ENCODE peak calls at places on chromosomes 3 and 15, in six cellular contexts. One of them, this sample, is unnamed.

GRCh38 chr3:184196536-184196935 is 10.5 kb downstream of the ABCF3 start:
- DNase-seq in AG09309: no peak
- DNase-seq in uterus: no peak
- DNase-seq in lower lobe of right lung: no peak
- DNase-seq in psoas muscle: no peak
- DNase-seq in A549: no peak
- DNase-seq in this sample: no peak

GRCh38 chr3:186821429-186822367 is 15.4 kb upstream of the RFC4 start:
- DNase-seq in AG09309: peak
- DNase-seq in uterus: no peak
- DNase-seq in lower lobe of right lung: no peak
- DNase-seq in psoas muscle: no peak
- DNase-seq in A549: peak
- DNase-seq in this sample: peak

GRCh38 chr3:188749010-188749617 is 422.7 kb upstream of the TPRG1 start:
- DNase-seq in AG09309: no peak
- DNase-seq in uterus: no peak
- DNase-seq in lower lobe of right lung: no peak
- DNase-seq in psoas muscle: no peak
- DNase-seq in A549: peak
- DNase-seq in this sample: no peak

GRCh38 chr15:42693496-42693895 is 43.4 kb downstream of the CDAN1 start:
- DNase-seq in AG09309: no peak
- DNase-seq in uterus: no peak
- DNase-seq in lower lobe of right lung: no peak
- DNase-seq in psoas muscle: no peak
- DNase-seq in A549: no peak
- DNase-seq in this sample: no peak

GRCh38 chr3:30548605-30549004 is 57.8 kb upstream of the TGFBR2 start:
- DNase-seq in AG09309: no peak
- DNase-seq in uterus: no peak
- DNase-seq in lower lobe of right lung: no peak
- DNase-seq in psoas muscle: no peak
- DNase-seq in A549: peak
- DNase-seq in this sample: no peak

GRCh38 chr3:176814252-176814651 is 383.0 kb downstream of the TBL1XR1 start:
- DNase-seq in AG09309: no peak
- DNase-seq in uterus: no peak
- DNase-seq in lower lobe of right lung: peak
- DNase-seq in psoas muscle: peak
- DNase-seq in A549: peak
- DNase-seq in this sample: peak

GRCh38 chr3:6532101-6532500 is 328.8 kb upstream of the GRM7 start:
- DNase-seq in AG09309: no peak
- DNase-seq in uterus: no peak
- DNase-seq in lower lobe of right lung: no peak
- DNase-seq in psoas muscle: no peak
- DNase-seq in A549: no peak
- DNase-seq in this sample: no peak

GRCh38 chr15:101013769-101014223 is 94.6 kb downstream of the LRRK1 start:
- DNase-seq in AG09309: no peak
- DNase-seq in uterus: peak
- DNase-seq in lower lobe of right lung: no peak
- DNase-seq in psoas muscle: no peak
- DNase-seq in A549: no peak
- DNase-seq in this sample: no peak

GRCh38 chr3:16824085-16824696 is 60.6 kb upstream of the PLCL2 start:
- DNase-seq in AG09309: no peak
- DNase-seq in uterus: no peak
- DNase-seq in lower lobe of right lung: no peak
- DNase-seq in psoas muscle: no peak
- DNase-seq in A549: no peak
- DNase-seq in this sample: no peak

GRCh38 chr3:193836511-193836910 is 243.5 kb downstream of the OPA1 start:
- DNase-seq in AG09309: no peak
- DNase-seq in uterus: no peak
- DNase-seq in lower lobe of right lung: no peak
- DNase-seq in psoas muscle: no peak
- DNase-seq in A549: no peak
- DNase-seq in this sample: no peak

GRCh38 chr3:137008976-137009375 is 51.2 kb downstream of the IL20RB start:
- DNase-seq in AG09309: no peak
- DNase-seq in uterus: no peak
- DNase-seq in lower lobe of right lung: no peak
- DNase-seq in psoas muscle: no peak
- DNase-seq in A549: no peak
- DNase-seq in this sample: no peak

GRCh38 chr3:119176778-119177177 is 3.4 kb downstream of the UPK1B start:
- DNase-seq in AG09309: no peak
- DNase-seq in uterus: no peak
- DNase-seq in lower lobe of right lung: no peak
- DNase-seq in psoas muscle: no peak
- DNase-seq in A549: no peak
- DNase-seq in this sample: no peak

GRCh38 chr15:85282504-85283115 is 97.8 kb upstream of the AKAP13 start:
- DNase-seq in AG09309: no peak
- DNase-seq in uterus: no peak
- DNase-seq in lower lobe of right lung: no peak
- DNase-seq in psoas muscle: peak
- DNase-seq in A549: no peak
- DNase-seq in this sample: peak

GRCh38 chr15:32659340-32659831 is 17.9 kb downstream of the SCG5 start:
- DNase-seq in AG09309: peak
- DNase-seq in uterus: no peak
- DNase-seq in lower lobe of right lung: no peak
- DNase-seq in psoas muscle: peak
- DNase-seq in A549: peak
- DNase-seq in this sample: peak

GRCh38 chr3:127420825-127421224 is 133.0 kb upstream of the PRR20G start:
- DNase-seq in AG09309: no peak
- DNase-seq in uterus: no peak
- DNase-seq in lower lobe of right lung: no peak
- DNase-seq in psoas muscle: no peak
- DNase-seq in A549: no peak
- DNase-seq in this sample: no peak

GRCh38 chr15:42490246-42490742 is 647 bp downstream of the ZNF106 start:
- DNase-seq in AG09309: no peak
- DNase-seq in uterus: no peak
- DNase-seq in lower lobe of right lung: no peak
- DNase-seq in psoas muscle: no peak
- DNase-seq in A549: no peak
- DNase-seq in this sample: no peak

GRCh38 chr15:74783072-74783807 is 1.4 kb downstream of the CSK start:
- DNase-seq in AG09309: no peak
- DNase-seq in uterus: no peak
- DNase-seq in lower lobe of right lung: no peak
- DNase-seq in psoas muscle: peak
- DNase-seq in A549: no peak
- DNase-seq in this sample: no peak

GRCh38 chr15:34810455-34811146 is 15.3 kb upstream of the ACTC1 start:
- DNase-seq in AG09309: peak
- DNase-seq in uterus: no peak
- DNase-seq in lower lobe of right lung: no peak
- DNase-seq in psoas muscle: no peak
- DNase-seq in A549: peak
- DNase-seq in this sample: peak

GRCh38 chr3:186107148-186108105 is 1.5 kb downstream of the ETV5 start:
- DNase-seq in AG09309: no peak
- DNase-seq in uterus: peak
- DNase-seq in lower lobe of right lung: peak
- DNase-seq in psoas muscle: peak
- DNase-seq in A549: peak
- DNase-seq in this sample: peak

GRCh38 chr3:66196633-66197032 is 24.2 kb upstream of the SLC25A26 start:
- DNase-seq in AG09309: no peak
- DNase-seq in uterus: no peak
- DNase-seq in lower lobe of right lung: no peak
- DNase-seq in psoas muscle: no peak
- DNase-seq in A549: no peak
- DNase-seq in this sample: no peak

GRCh38 chr3:72274511-72275295 is 489.8 kb upstream of the PROK2 start:
- DNase-seq in AG09309: peak
- DNase-seq in uterus: peak
- DNase-seq in lower lobe of right lung: peak
- DNase-seq in psoas muscle: no peak
- DNase-seq in A549: peak
- DNase-seq in this sample: peak

GRCh38 chr3:58824285-58824684 is 157.7 kb upstream of the FAM3D start:
- DNase-seq in AG09309: peak
- DNase-seq in uterus: no peak
- DNase-seq in lower lobe of right lung: no peak
- DNase-seq in psoas muscle: no peak
- DNase-seq in A549: peak
- DNase-seq in this sample: peak

GRCh38 chr3:48950051-48950450 is 31.4 kb downstream of the ARIH2 start:
- DNase-seq in AG09309: no peak
- DNase-seq in uterus: no peak
- DNase-seq in lower lobe of right lung: no peak
- DNase-seq in psoas muscle: no peak
- DNase-seq in A549: no peak
- DNase-seq in this sample: no peak

GRCh38 chr3:99843590-99844260 is 26.1 kb downstream of the CMSS1 start:
- DNase-seq in AG09309: no peak
- DNase-seq in uterus: no peak
- DNase-seq in lower lobe of right lung: no peak
- DNase-seq in psoas muscle: no peak
- DNase-seq in A549: no peak
- DNase-seq in this sample: no peak

GRCh38 chr3:134326760-134327593 is 47.3 kb downstream of the AMOTL2 start:
- DNase-seq in AG09309: peak
- DNase-seq in uterus: peak
- DNase-seq in lower lobe of right lung: no peak
- DNase-seq in psoas muscle: peak
- DNase-seq in A549: peak
- DNase-seq in this sample: peak
- H3K4me3 ChIP-seq in AG09309: no peak
- H3K4me3 ChIP-seq in uterus: no peak
- H3K4me3 ChIP-seq in lower lobe of right lung: no peak
- H3K4me3 ChIP-seq in psoas muscle: no peak
- H3K4me3 ChIP-seq in A549: peak
- H3K4me3 ChIP-seq in this sample: no peak

DNA sequence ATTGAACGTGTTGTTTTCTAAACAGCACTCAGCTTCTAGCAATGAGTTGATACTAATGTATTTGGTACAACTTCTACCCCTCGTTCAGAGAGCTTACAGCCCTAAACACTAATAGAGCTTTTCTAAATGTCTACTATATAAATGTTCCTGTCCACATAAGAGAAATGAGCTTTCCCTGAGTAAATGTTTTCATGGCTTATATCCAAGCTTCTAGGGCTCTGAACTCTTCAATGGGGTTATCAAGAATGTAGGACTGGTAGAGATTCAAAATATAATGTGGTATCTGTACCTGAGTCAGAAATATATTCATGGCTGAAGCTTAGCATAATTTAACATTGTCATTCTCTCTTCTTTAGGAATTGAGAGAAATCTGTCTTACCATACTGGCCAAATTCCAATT is 73.4 kb downstream of the SERPINI1 start:
- DNase-seq in AG09309: no peak
- DNase-seq in uterus: no peak
- DNase-seq in lower lobe of right lung: no peak
- DNase-seq in psoas muscle: no peak
- DNase-seq in A549: no peak
- DNase-seq in this sample: no peak
- H3K4me3 ChIP-seq in AG09309: no peak
- H3K4me3 ChIP-seq in uterus: no peak
- H3K4me3 ChIP-seq in lower lobe of right lung: no peak
- H3K4me3 ChIP-seq in psoas muscle: no peak
- H3K4me3 ChIP-seq in A549: no peak
- H3K4me3 ChIP-seq in this sample: no peak

GRCh38 chr3:138434276-138434874 is at the start of gene ESYT3:
- DNase-seq in AG09309: no peak
- DNase-seq in uterus: peak
- DNase-seq in lower lobe of right lung: peak
- DNase-seq in psoas muscle: peak
- DNase-seq in A549: peak
- DNase-seq in this sample: no peak

GRCh38 chr3:138437281-138437680 is 2.9 kb downstream of the ESYT3 start:
- DNase-seq in AG09309: no peak
- DNase-seq in uterus: no peak
- DNase-seq in lower lobe of right lung: no peak
- DNase-seq in psoas muscle: no peak
- DNase-seq in A549: no peak
- DNase-seq in this sample: no peak

GRCh38 chr3:138433892-138434275 is 532 bp upstream of the ESYT3 start:
- DNase-seq in AG09309: no peak
- DNase-seq in uterus: no peak
- DNase-seq in lower lobe of right lung: no peak
- DNase-seq in psoas muscle: no peak
- DNase-seq in A549: no peak
- DNase-seq in this sample: no peak

GRCh38 chr3:138435840-138436239 is 1.4 kb downstream of the ESYT3 start:
- DNase-seq in AG09309: no peak
- DNase-seq in uterus: no peak
- DNase-seq in lower lobe of right lung: no peak
- DNase-seq in psoas muscle: no peak
- DNase-seq in A549: no peak
- DNase-seq in this sample: no peak

DNA sequence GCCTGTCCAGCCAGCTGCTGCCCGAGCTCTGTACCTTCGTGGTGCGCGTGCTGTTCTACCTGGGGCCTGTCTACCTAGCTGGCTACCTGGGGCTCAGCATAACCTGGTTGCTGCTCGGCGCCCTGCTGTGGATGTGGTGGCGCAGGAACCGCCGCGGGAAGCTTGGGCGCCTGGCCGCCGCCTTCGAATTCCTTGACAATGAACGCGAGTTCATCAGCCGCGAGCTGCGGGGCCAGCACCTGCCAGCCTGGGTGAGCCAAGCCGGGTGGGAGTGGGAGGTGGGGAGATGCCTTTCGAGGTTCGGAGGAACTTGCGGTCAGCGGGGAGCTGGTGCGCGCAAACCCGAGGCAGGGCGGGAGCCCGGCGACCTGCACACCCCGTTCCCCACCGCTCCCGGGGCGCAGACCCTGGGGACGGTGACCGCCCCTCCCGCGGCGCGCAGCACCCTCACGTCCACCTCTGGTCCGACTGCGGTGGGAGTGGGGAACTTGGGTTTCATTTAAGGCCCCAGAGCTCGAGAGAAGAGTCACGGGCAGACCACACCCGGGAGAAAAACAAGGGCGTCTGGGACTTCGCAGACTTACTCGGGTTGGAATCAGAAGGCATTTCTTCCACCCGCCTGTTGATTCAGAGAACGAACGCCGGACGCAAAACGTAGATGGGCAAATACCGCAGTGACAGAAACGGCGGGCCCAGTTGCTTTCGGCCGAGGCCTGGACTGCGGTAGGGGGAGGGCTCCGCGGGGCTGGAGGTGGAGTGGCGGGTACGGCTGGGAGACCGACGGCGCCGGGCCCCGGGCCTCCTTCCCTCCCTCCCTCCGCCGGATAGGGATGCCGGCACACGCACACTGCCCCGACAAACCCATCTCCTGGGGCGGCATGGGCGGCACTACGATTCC is 708 bp downstream of the ESYT3 start:
- DNase-seq in AG09309: no peak
- DNase-seq in uterus: no peak
- DNase-seq in lower lobe of right lung: no peak
- DNase-seq in psoas muscle: no peak
- DNase-seq in A549: peak
- DNase-seq in this sample: no peak
- H3K4me3 ChIP-seq in AG09309: peak
- H3K4me3 ChIP-seq in uterus: peak
- H3K4me3 ChIP-seq in lower lobe of right lung: peak
- H3K4me3 ChIP-seq in psoas muscle: peak
- H3K4me3 ChIP-seq in A549: peak
- H3K4me3 ChIP-seq in this sample: peak

GRCh38 chr3:77041156-77041696 is 1.3 kb downstream of the ROBO2 start:
- DNase-seq in AG09309: no peak
- DNase-seq in uterus: no peak
- DNase-seq in lower lobe of right lung: no peak
- DNase-seq in psoas muscle: peak
- DNase-seq in A549: no peak
- DNase-seq in this sample: no peak
- H3K4me3 ChIP-seq in AG09309: peak
- H3K4me3 ChIP-seq in uterus: no peak
- H3K4me3 ChIP-seq in lower lobe of right lung: peak
- H3K4me3 ChIP-seq in psoas muscle: no peak
- H3K4me3 ChIP-seq in A549: no peak
- H3K4me3 ChIP-seq in this sample: no peak

This sample was measured in skeletal muscle cell.